ENCODE peak calls at places on chromosomes 4 and X, in eight cellular contexts. F, D, K, U, V, H, M and Q are unnamed samples.

GRCh38 chrX:136752796-136753195 is 27.9 kb downstream of the ARHGEF6 start:
- DNase-seq in D (no peak), M (peak), K (no peak), V (no peak), F (no peak), U (no peak), H (no peak), Q (no peak)

GRCh38 chr4:15327311-15328298 is 100.2 kb upstream of the C1QTNF7 start:
- DNase-seq in M (peak), D (no peak), K (peak), V (no peak), H (no peak), U (no peak), F (no peak), Q (no peak)

GRCh38 chr4:19486400-19486799 is 765.3 kb upstream of the SLIT2 start:
- DNase-seq in M (peak), U (no peak), V (no peak), K (no peak), F (no peak), H (no peak), D (peak), Q (no peak)

GRCh38 chr4:94459462-94460161 is 7.9 kb downstream of the PDLIM5 start:
- DNase-seq in U (peak), D (no peak), F (no peak), H (no peak), M (no peak), V (no peak), K (no peak), Q (no peak)

GRCh38 chr4:147760695-147761094 is 28.8 kb downstream of the ARHGAP10 start:
- DNase-seq in U (no peak), H (no peak), M (no peak), F (no peak), D (no peak), K (no peak), V (peak), Q (no peak)

GRCh38 chr4:137425281-137425680 is 107.0 kb downstream of the PCDH18 start:
- DNase-seq in U (no peak), F (no peak), V (no peak), K (no peak), H (no peak), M (no peak), D (no peak), Q (no peak)

GRCh38 chr4:113328514-113328913 is 279.1 kb downstream of the ANK2 start:
- DNase-seq in V (no peak), U (no peak), M (no peak), H (no peak), F (no peak), K (no peak), D (peak), Q (no peak)

GRCh38 chr4:184548651-184549341 is 74.4 kb upstream of the IRF2 start:
- DNase-seq in U (no peak), V (no peak), H (no peak), F (no peak), K (no peak), D (peak), M (no peak), Q (no peak)

GRCh38 chr4:106627071-106627470 is 258.5 kb upstream of the GIMD1 start:
- DNase-seq in K (peak), F (no peak), H (no peak), M (no peak), D (no peak), V (no peak), U (no peak), Q (no peak)

GRCh38 chr4:8118035-8118434 is 40.6 kb downstream of the ABLIM2 start:
- DNase-seq in V (no peak), M (no peak), K (no peak), D (no peak), H (peak), U (no peak), F (no peak), Q (no peak)

GRCh38 chr4:56215901-56216300 is 171.4 kb downstream of the AASDH start:
- DNase-seq in U (peak), H (no peak), D (peak), F (no peak), M (peak), V (no peak), K (peak), Q (no peak)

GRCh38 chrX:112851806-112852205 is 11.2 kb upstream of the AMOT start:
- DNase-seq in D (no peak), F (no peak), K (peak), M (no peak), U (peak), V (peak), H (no peak), Q (no peak)

GRCh38 chrX:152632445-152633097 is 5.1 kb upstream of the GABRQ start:
- DNase-seq in M (peak), H (no peak), V (peak), D (peak), F (no peak), U (peak), K (peak), Q (no peak)

GRCh38 chrX:152637649-152638442 is at the start of gene GABRQ:
- DNase-seq in V (peak), U (no peak), D (peak), H (peak), F (no peak), K (peak), M (peak), Q (peak)

GRCh38 chrX:152638443-152638904 is 779 bp downstream of the GABRQ start:
- DNase-seq in F (no peak), M (no peak), V (no peak), K (no peak), H (no peak), D (no peak), U (no peak), Q (peak)

GRCh38 chrX:152639426-152639825 is 1.7 kb downstream of the GABRQ start:
- DNase-seq in H (no peak), K (no peak), F (no peak), V (no peak), U (no peak), M (no peak), D (no peak), Q (no peak)

DNA sequence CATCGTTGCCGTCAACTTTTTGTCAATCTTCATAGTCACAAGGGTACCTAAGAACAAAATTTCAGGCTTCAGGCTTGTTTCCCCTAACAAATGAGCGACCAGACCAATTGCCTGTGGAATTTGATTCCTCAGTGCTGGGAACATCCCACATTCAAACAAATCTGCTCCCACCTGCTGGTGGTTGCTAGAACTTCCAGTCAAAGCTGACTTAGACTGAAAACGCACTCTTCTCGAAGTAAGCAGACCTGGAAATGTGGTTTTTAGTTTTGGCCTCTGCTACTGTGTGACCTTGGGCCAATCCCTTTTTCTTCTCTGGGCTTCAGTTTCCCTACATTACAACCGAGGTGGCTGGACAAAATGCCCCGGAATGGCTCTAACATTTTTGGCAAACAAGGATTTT is 1.8 kb upstream of the GABRQ start:
- DNase-seq in K (peak), V (no peak), M (peak), H (no peak), U (peak), D (peak), F (no peak), Q (no peak)
- TF ChIP-seq CTCF in K (peak), V (peak), M (peak), H (peak), U (peak), D (peak), F (no peak), Q (peak)

GRCh38 chr4:84879651-84880200 is 86.8 kb downstream of the WDFY3 start:
- DNase-seq in K (peak), U (no peak), M (peak), D (no peak), H (no peak), V (no peak), F (no peak), Q (no peak)
- TF ChIP-seq CTCF in K (no peak), U (no peak), M (no peak), D (no peak), H (no peak), V (no peak), F (no peak), Q (no peak)

GRCh38 chr4:1842339-1842895 is 13.5 kb downstream of the LETM1 start:
- DNase-seq in M (no peak), U (no peak), D (no peak), V (no peak), H (no peak), K (no peak), F (no peak), Q (no peak)
- TF ChIP-seq CTCF in M (peak), U (no peak), D (no peak), V (no peak), H (no peak), K (no peak), F (no peak), Q (no peak)

GRCh38 chr4:114384629-114385028 is 214.0 kb upstream of the UGT8 start:
- DNase-seq in M (peak), H (no peak), F (no peak), U (no peak), D (peak), V (no peak), K (peak), Q (no peak)
- TF ChIP-seq CTCF in M (peak), H (peak), F (peak), U (peak), D (peak), V (peak), K (peak), Q (peak)